ENCODE peak calls at places on chromosomes 1 and 21, in eight cellular contexts. H, K, B, L, S, D, T and G are unnamed samples.

GRCh38 chr1:93114403-93114802 is 35.3 kb downstream of the MTF2 start:
- DNase-seq in H (no peak), K (no peak), B (no peak), L (no peak), S (no peak), D (no peak), T (peak), G (no peak)

GRCh38 chr1:240098534-240098933 is 6.9 kb downstream of the FMN2 start:
- DNase-seq in H (no peak), K (no peak), B (no peak), L (no peak), S (no peak), D (no peak), T (no peak), G (no peak)

GRCh38 chr1:202892501-202892900 is 3.6 kb upstream of the RABIF start:
- DNase-seq in H (no peak), K (no peak), B (no peak), L (no peak), S (no peak), D (no peak), T (no peak), G (no peak)

GRCh38 chr1:82762829-82763532 is 962.2 kb downstream of the ADGRL2 start:
- DNase-seq in H (no peak), K (no peak), B (no peak), L (no peak), S (no peak), D (no peak), T (no peak), G (no peak)

GRCh38 chr1:16921391-16922185 is at the start of gene CROCC:
- DNase-seq in H (peak), K (peak), B (peak), L (peak), S (no peak), D (no peak), T (no peak), G (no peak)

GRCh38 chr1:19398309-19398760 is 86.2 kb downstream of the SLC66A1 start:
- DNase-seq in H (no peak), K (no peak), B (no peak), L (no peak), S (peak), D (no peak), T (peak), G (peak)

GRCh38 chr1:86713477-86713876 is 9.1 kb downstream of the SH3GLB1 start:
- DNase-seq in H (no peak), K (no peak), B (no peak), L (no peak), S (no peak), D (no peak), T (no peak), G (no peak)

GRCh38 chr1:247228133-247228532 is 27.7 kb upstream of the VN1R5 start:
- DNase-seq in H (no peak), K (no peak), B (no peak), L (no peak), S (no peak), D (no peak), T (peak), G (no peak)

GRCh38 chr1:94989911-94990463 is 63.1 kb upstream of the CNN3 start:
- DNase-seq in H (no peak), K (no peak), B (no peak), L (no peak), S (no peak), D (no peak), T (no peak), G (no peak)

GRCh38 chr1:219837274-219837993 is 90.9 kb downstream of the SLC30A10 start:
- DNase-seq in H (peak), K (no peak), B (no peak), L (peak), S (peak), D (no peak), T (peak), G (no peak)

GRCh38 chr1:158179301-158180041 is 1.2 kb upstream of the CD1D start:
- DNase-seq in H (peak), K (no peak), B (no peak), L (no peak), S (no peak), D (no peak), T (no peak), G (no peak)

GRCh38 chr21:46080171-46081021 is 17.5 kb upstream of the COL6A2 start:
- DNase-seq in H (peak), K (no peak), B (no peak), L (no peak), S (no peak), D (peak), T (no peak), G (peak)

GRCh38 chr21:32917392-32918135 is 108.2 kb upstream of the OLIG2 start:
- DNase-seq in H (no peak), K (no peak), B (no peak), L (no peak), S (no peak), D (no peak), T (no peak), G (no peak)

GRCh38 chr1:31981976-31982375 is 31.7 kb upstream of the KHDRBS1 start:
- DNase-seq in H (no peak), K (peak), B (no peak), L (peak), S (no peak), D (no peak), T (no peak), G (no peak)

GRCh38 chr1:32666866-32667566 is 16.0 kb downstream of the RBBP4 start:
- DNase-seq in H (peak), K (no peak), B (no peak), L (no peak), S (no peak), D (no peak), T (no peak), G (peak)

GRCh38 chr1:33805988-33806387 is 57.9 kb upstream of the HMGB4 start:
- DNase-seq in H (no peak), K (no peak), B (no peak), L (no peak), S (no peak), D (no peak), T (no peak), G (no peak)

GRCh38 chr1:39080269-39080826 is 54.2 kb downstream of the NDUFS5 start:
- DNase-seq in H (no peak), K (no peak), B (no peak), L (no peak), S (no peak), D (no peak), T (no peak), G (no peak)

GRCh38 chr1:214111796-214112195 is 124.0 kb downstream of the PROX1 start:
- DNase-seq in H (no peak), K (no peak), B (no peak), L (no peak), S (no peak), D (no peak), T (no peak), G (no peak)

GRCh38 chr1:182968151-182968741 is 15.3 kb upstream of the SHCBP1L start:
- DNase-seq in H (no peak), K (no peak), B (no peak), L (no peak), S (no peak), D (no peak), T (peak), G (no peak)

GRCh38 chr21:44539031-44539430 is 964 bp downstream of the KRTAP10-1 start:
- DNase-seq in H (no peak), K (no peak), B (no peak), L (no peak), S (no peak), D (no peak), T (no peak), G (no peak)

GRCh38 chr21:35265170-35265877 is 216.2 kb upstream of the RUNX1 start:
- DNase-seq in H (no peak), K (no peak), B (no peak), L (no peak), S (no peak), D (no peak), T (peak), G (no peak)

GRCh38 chr1:32489774-32490454 is 25.0 kb downstream of the ZBTB8B start:
- DNase-seq in H (no peak), K (no peak), B (no peak), L (no peak), S (no peak), D (no peak), T (no peak), G (no peak)

GRCh38 chr1:206591236-206591635 is 21.0 kb downstream of the EIF2D start:
- DNase-seq in H (no peak), K (no peak), B (no peak), L (no peak), S (no peak), D (no peak), T (no peak), G (no peak)

GRCh38 chr1:39063191-39063590 is 37.0 kb downstream of the NDUFS5 start:
- DNase-seq in H (no peak), K (no peak), B (no peak), L (no peak), S (no peak), D (no peak), T (no peak), G (no peak)

GRCh38 chr1:10958614-10959013 is 53.8 kb upstream of the TARDBP start:
- DNase-seq in H (no peak), K (no peak), B (peak), L (no peak), S (no peak), D (no peak), T (no peak), G (no peak)

GRCh38 chr1:147168626-147169058 is 3.6 kb downstream of the PRKAB2 start:
- DNase-seq in H (peak), K (no peak), B (peak), L (no peak), S (no peak), D (peak), T (peak), G (no peak)

GRCh38 chr1:67722292-67722944 is 37.4 kb downstream of the GADD45A start:
- DNase-seq in H (no peak), K (no peak), B (no peak), L (no peak), S (no peak), D (no peak), T (peak), G (no peak)

GRCh38 chr1:226654046-226654445 is 85.0 kb downstream of the ITPKB start:
- DNase-seq in H (peak), K (no peak), B (no peak), L (peak), S (no peak), D (no peak), T (peak), G (no peak)

GRCh38 chr1:59730302-59730701 is 84.4 kb upstream of the HOOK1 start:
- DNase-seq in H (no peak), K (no peak), B (no peak), L (no peak), S (peak), D (no peak), T (peak), G (no peak)

GRCh38 chr1:230123280-230124186 is 56.5 kb downstream of the GALNT2 start:
- DNase-seq in H (no peak), K (no peak), B (no peak), L (peak), S (no peak), D (no peak), T (peak), G (no peak)

GRCh38 chr1:116078699-116079223 is 32.4 kb upstream of the MAB21L3 start:
- DNase-seq in H (no peak), K (no peak), B (no peak), L (no peak), S (no peak), D (no peak), T (no peak), G (no peak)

GRCh38 chr1:203888807-203889251 is 27.4 kb downstream of the SNRPE start:
- DNase-seq in H (no peak), K (no peak), B (no peak), L (no peak), S (no peak), D (no peak), T (peak), G (no peak)

GRCh38 chr1:24594328-24594598 is 38.4 kb downstream of the NCMAP start:
- DNase-seq in H (no peak), K (no peak), B (no peak), L (no peak), S (no peak), D (no peak), T (no peak), G (no peak)

GRCh38 chr1:2786329-2787162 is 14.9 kb downstream of the TTC34 start:
- DNase-seq in H (no peak), K (peak), B (peak), L (peak), S (no peak), D (peak), T (no peak), G (no peak)

GRCh38 chr1:192243721-192244120 is 73.1 kb upstream of the RGS21 start:
- DNase-seq in H (no peak), K (no peak), B (no peak), L (no peak), S (no peak), D (no peak), T (peak), G (no peak)

GRCh38 chr1:93712741-93713140 is 31.1 kb upstream of the BCAR3 start:
- DNase-seq in H (no peak), K (no peak), B (no peak), L (no peak), S (no peak), D (no peak), T (no peak), G (no peak)

GRCh38 chr1:81345110-81345509 is 455.6 kb upstream of the ADGRL2 start:
- DNase-seq in H (no peak), K (no peak), B (no peak), L (no peak), S (no peak), D (no peak), T (no peak), G (no peak)

GRCh38 chr1:28369518-28370219 is at the start of gene PHACTR4:
- DNase-seq in H (peak), K (peak), B (peak), L (peak), S (peak), D (peak), T (peak), G (peak)

GRCh38 chr1:28370220-28371010 is 875 bp downstream of the PHACTR4 start:
- DNase-seq in H (peak), K (peak), B (no peak), L (peak), S (no peak), D (no peak), T (peak), G (peak)

GRCh38 chr1:28369225-28369517 is 369 bp upstream of the PHACTR4 start:
- DNase-seq in H (no peak), K (no peak), B (no peak), L (no peak), S (no peak), D (no peak), T (no peak), G (no peak)

GRCh38 chr1:28374297-28374696 is 4.8 kb downstream of the PHACTR4 start:
- DNase-seq in H (no peak), K (no peak), B (no peak), L (no peak), S (no peak), D (no peak), T (peak), G (no peak)

DNA sequence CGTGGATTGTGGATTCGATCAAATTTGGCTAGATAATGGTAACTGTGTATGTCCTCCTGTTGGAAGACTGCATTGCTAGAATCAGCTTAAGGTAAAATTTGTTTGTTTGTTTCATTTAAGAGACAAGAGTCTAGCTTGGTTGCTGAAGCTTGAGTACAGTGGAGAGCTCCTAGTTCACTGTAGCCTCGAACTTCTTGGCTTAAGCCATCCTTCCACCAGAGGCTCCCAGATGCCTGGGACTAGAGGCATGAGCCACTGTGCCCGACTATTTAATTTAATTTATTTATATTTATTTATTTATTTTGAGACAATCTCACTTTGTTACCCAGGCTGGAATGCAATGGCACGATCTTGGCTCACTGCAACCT is 1.5 kb downstream of the PHACTR4 start:
- DNase-seq in H (no peak), K (no peak), B (no peak), L (no peak), S (no peak), D (no peak), T (no peak), G (no peak)
- H3K4me3 ChIP-seq in H (peak), K (no peak), B (no peak), L (peak), S (peak), D (peak), T (peak), G (no peak)

DNA sequence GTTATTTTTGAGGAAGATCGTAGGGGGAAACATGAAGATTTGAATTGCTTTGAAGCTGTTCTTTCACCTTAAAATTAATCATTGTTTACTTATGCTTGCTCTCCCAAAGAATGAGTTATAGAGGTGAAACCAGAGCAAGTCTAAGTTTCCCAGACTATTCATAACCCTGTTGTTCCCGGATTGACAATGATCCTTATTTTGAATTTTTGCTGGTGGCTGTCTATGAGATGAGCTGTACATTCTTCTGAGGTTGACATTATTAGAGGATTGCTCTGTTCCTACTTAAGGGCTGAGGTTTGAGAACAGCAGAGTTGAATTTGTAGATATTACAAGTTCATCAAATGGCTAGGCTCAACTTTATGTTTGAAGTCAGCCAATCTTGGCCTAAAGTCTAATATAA is 19.3 kb upstream of the PDE4B start:
- DNase-seq in H (no peak), K (no peak), B (no peak), L (no peak), S (no peak), D (no peak), T (peak), G (no peak)
- H3K27ac ChIP-seq in H (no peak), K (no peak), B (no peak), L (no peak), S (no peak), D (no peak), T (no peak), G (no peak)

GRCh38 chr1:235129774-235130570 is 1.3 kb upstream of the TOMM20 start:
- DNase-seq in H (no peak), K (no peak), B (no peak), L (no peak), S (no peak), D (no peak), T (no peak), G (no peak)

GRCh38 chr1:235124665-235125064 is 4.0 kb downstream of the TOMM20 start:
- DNase-seq in H (no peak), K (no peak), B (no peak), L (no peak), S (no peak), D (no peak), T (no peak), G (no peak)

GRCh38 chr1:235127774-235128452 is 724 bp downstream of the TOMM20 start:
- DNase-seq in H (peak), K (no peak), B (no peak), L (peak), S (no peak), D (no peak), T (no peak), G (no peak)

GRCh38 chr1:235128453-235129328 is at the start of gene TOMM20:
- DNase-seq in H (peak), K (peak), B (peak), L (peak), S (peak), D (peak), T (peak), G (peak)

GRCh38 chr1:235127203-235127602 is 1.4 kb downstream of the TOMM20 start:
- DNase-seq in H (no peak), K (no peak), B (no peak), L (no peak), S (no peak), D (no peak), T (no peak), G (no peak)
- H3K4me3 ChIP-seq in H (peak), K (peak), B (peak), L (peak), S (peak), D (peak), T (peak), G (peak)

DNA sequence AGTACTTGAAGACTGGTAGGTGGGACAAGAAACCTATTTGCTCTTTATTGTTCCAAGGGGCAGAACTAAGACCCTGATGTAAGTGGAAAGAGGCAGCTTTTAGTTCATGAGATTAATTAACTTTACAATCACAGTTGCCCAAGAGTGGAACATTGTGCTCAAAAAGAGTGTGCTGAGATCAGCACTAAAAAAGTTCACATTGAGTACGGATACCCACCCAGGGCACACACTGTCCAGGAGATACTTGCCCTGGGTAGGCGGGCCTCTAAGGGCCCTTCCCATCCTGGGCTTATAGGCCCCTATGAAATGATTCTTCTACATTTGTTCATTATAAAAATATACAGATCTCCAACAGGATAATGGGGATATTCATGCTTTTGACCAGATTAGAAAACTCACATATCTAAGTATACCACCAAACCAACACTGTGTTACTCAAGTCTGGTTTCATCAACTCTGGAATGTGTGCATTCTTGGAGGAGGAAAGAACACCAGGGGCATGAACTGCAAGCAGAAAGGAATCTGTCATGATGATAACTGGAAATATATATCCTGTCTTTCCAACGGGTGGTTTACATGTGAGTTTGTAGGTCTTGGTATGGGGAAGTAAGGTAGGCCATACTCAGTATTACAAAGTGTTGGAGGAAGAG is 626.2 kb downstream of the SMYD3 start:
- DNase-seq in H (no peak), K (no peak), B (no peak), L (no peak), S (peak), D (no peak), T (peak), G (no peak)
- H3K27ac ChIP-seq in H (no peak), K (no peak), B (no peak), L (no peak), S (peak), D (no peak), T (peak), G (no peak)

GRCh38 chr1:22562584-22563551 is at the start of gene EPHA8:
- DNase-seq in H (peak), K (no peak), B (peak), L (no peak), S (no peak), D (no peak), T (no peak), G (no peak)
- H3K4me3 ChIP-seq in H (peak), K (no peak), B (no peak), L (no peak), S (no peak), D (no peak), T (no peak), G (no peak)

GRCh38 chr1:30379684-30380624 is 343.4 kb downstream of the MATN1 start:
- DNase-seq in H (peak), K (peak), B (peak), L (peak), S (peak), D (peak), T (peak), G (peak)
- H3K27ac ChIP-seq in H (no peak), K (no peak), B (no peak), L (peak), S (no peak), D (no peak), T (no peak), G (no peak)

DNA sequence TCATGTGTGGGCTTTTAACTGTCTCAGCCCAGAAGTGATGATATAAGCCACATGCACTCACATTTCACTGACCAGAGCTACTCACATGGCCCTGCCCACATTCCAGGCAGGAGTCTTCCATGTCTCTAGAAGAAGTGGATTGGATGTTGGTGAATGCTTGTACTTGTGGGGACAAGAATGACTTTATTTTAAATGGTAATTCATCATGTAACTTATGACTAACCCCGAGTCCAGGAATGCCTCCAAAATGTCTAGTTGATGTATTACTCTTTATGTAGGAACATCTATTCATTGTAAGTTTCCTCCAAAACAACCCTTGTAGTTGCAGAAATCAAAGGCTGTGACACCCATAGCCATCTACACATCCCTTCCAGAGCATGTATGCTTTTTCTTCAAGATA is 15.7 kb upstream of the CAMK1G start:
- DNase-seq in H (peak), K (no peak), B (no peak), L (no peak), S (no peak), D (no peak), T (peak), G (no peak)
- H3K4me3 ChIP-seq in H (no peak), K (no peak), B (no peak), L (no peak), S (no peak), D (no peak), T (no peak), G (no peak)

GRCh38 chr1:41767534-41767933 is 151.2 kb downstream of the HIVEP3 start:
- DNase-seq in H (peak), K (no peak), B (no peak), L (no peak), S (no peak), D (no peak), T (no peak), G (no peak)
- H3K27ac ChIP-seq in H (peak), K (no peak), B (no peak), L (peak), S (no peak), D (no peak), T (no peak), G (no peak)